ENCODE peak calls at places on chromosomes 2 and 18, in ten cellular contexts. B is lower leg skin; V is EL; C is WTC11; L is T-helper 1 cell; A is effector CD4-positive, alpha-beta T cell; P is colonic mucosa; Q is stimulated activated CD4-positive, alpha-beta T cell treated with anti-CD3 and anti-CD28 coated beads, Interleukin-4, amount 100 ng/mL, for 48 hours; H is Calu3; F is hepatocyte. U is an unnamed sample.

GRCh38 chr2:40281021-40281940 is 170.6 kb downstream of the SLC8A1 start:
- DNase-seq in V (peak; percentile 87), C (no peak), Q (no peak), F (peak; percentile 7), H (no peak), P (no peak), A (no peak), L (no peak), B (no peak), U (no peak)

GRCh38 chr18:74040459-74041332 is 106.9 kb downstream of the FBXO15 start:
- DNase-seq in B (no peak), F (peak; percentile 68), C (peak; percentile 83), H (peak; percentile 78), V (peak; percentile 23), A (peak; percentile 55), P (peak; percentile 61), Q (peak; percentile 82), L (peak; percentile 64), U (peak; percentile 82)

GRCh38 chr2:157625311-157625710 is 3.4 kb downstream of the ACVR1C start:
- DNase-seq in P (no peak), V (no peak), Q (no peak), B (no peak), L (peak; percentile 45), H (no peak), A (no peak), C (no peak), F (no peak), U (no peak)

GRCh38 chr2:11692966-11693521 is 23.0 kb upstream of the NTSR2 start:
- DNase-seq in C (peak; percentile 67), L (peak; percentile 62), B (peak; percentile 86), F (peak; percentile 92), Q (peak; percentile 35), V (peak; percentile 64), A (peak; percentile 63), H (peak; percentile 80), P (peak; percentile 85), U (peak; percentile 71)

GRCh38 chr2:195319548-195320415 is 337.2 kb upstream of the SLC39A10 start:
- DNase-seq in P (no peak), L (no peak), C (no peak), F (no peak), V (peak; percentile 38), B (no peak), H (no peak), A (no peak), Q (no peak), U (no peak)

GRCh38 chr2:188475945-188476344 is 184.3 kb downstream of the GULP1 start:
- DNase-seq in Q (no peak), H (no peak), C (no peak), F (no peak), A (no peak), P (no peak), B (no peak), L (no peak), V (peak; percentile 68), U (no peak)

GRCh38 chr2:111618953-111619902 is 264.8 kb downstream of the ANAPC1 start:
- DNase-seq in P (no peak), L (no peak), A (no peak), Q (no peak), B (no peak), H (no peak), C (no peak), V (no peak), F (no peak), U (no peak)

GRCh38 chr2:60608679-60609078 is 55.2 kb upstream of the BCL11A start:
- DNase-seq in H (no peak), Q (no peak), F (no peak), P (no peak), C (no peak), A (no peak), V (no peak), B (no peak), L (no peak), U (no peak)

GRCh38 chr2:42141687-42142475 is 27.3 kb upstream of the EML4 start:
- DNase-seq in H (no peak), C (peak; percentile 45), A (no peak), V (peak; percentile 77), L (no peak), P (peak; percentile 76), B (peak; percentile 92), Q (no peak), F (peak; percentile 90), U (peak; percentile 61)

GRCh38 chr2:222353998-222354397 is 55.2 kb upstream of the PAX3 start:
- DNase-seq in F (no peak), P (no peak), B (no peak), L (no peak), H (peak; percentile 43), A (no peak), Q (no peak), V (no peak), C (no peak), U (no peak)

GRCh38 chr18:46625069-46625468 is 32.0 kb downstream of the LOXHD1 start:
- DNase-seq in C (no peak), P (no peak), A (no peak), H (no peak), B (peak; percentile 59), V (no peak), F (no peak), Q (no peak), L (no peak), U (no peak)

GRCh38 chr18:59718108-59719057 is 21.2 kb upstream of the CCBE1 start:
- DNase-seq in H (peak; percentile 65), V (peak; percentile 100), P (no peak), C (no peak), L (no peak), Q (no peak), B (no peak), A (no peak), F (no peak), U (no peak)

U was measured in H9.